ENCODE peak calls at places on chromosome 18, in five cellular contexts. One of them, this sample, is unnamed.

GRCh38 chr18:58768293-58768974 is 96.2 kb upstream of the ZNF532 start:
- DNase-seq in suprapubic skin: peak; percentile 69
- DNase-seq in H1: peak; percentile 96
- DNase-seq in endothelial cell of umbilical vein: peak; percentile 58
- DNase-seq in HCT116: peak; percentile 23
- DNase-seq in this sample: no peak

GRCh38 chr18:48171490-48172188 is 237.5 kb downstream of the ZBTB7C start:
- DNase-seq in H1: no peak
- DNase-seq in endothelial cell of umbilical vein: no peak
- DNase-seq in HCT116: no peak
- DNase-seq in suprapubic skin: no peak
- DNase-seq in this sample: no peak

GRCh38 chr18:75480487-75480886 is 53.0 kb upstream of the SMIM21 start:
- DNase-seq in endothelial cell of umbilical vein: no peak
- DNase-seq in HCT116: no peak
- DNase-seq in H1: no peak
- DNase-seq in suprapubic skin: no peak
- DNase-seq in this sample: no peak

GRCh38 chr18:77046409-77046808 is 86.2 kb downstream of the MBP start:
- DNase-seq in endothelial cell of umbilical vein: no peak
- DNase-seq in HCT116: no peak
- DNase-seq in suprapubic skin: no peak
- DNase-seq in H1: no peak
- DNase-seq in this sample: no peak

GRCh38 chr18:58186258-58186948 is 142.4 kb downstream of the NEDD4L start:
- DNase-seq in endothelial cell of umbilical vein: peak; percentile 85
- DNase-seq in HCT116: no peak
- DNase-seq in suprapubic skin: no peak
- DNase-seq in H1: peak; percentile 37
- DNase-seq in this sample: no peak

GRCh38 chr18:51028201-51028805 is 1.7 kb upstream of the SMAD4 start:
- DNase-seq in suprapubic skin: no peak
- DNase-seq in endothelial cell of umbilical vein: no peak
- DNase-seq in H1: no peak
- DNase-seq in HCT116: peak; percentile 16
- DNase-seq in this sample: no peak

GRCh38 chr18:2923464-2923863 is 76.7 kb downstream of the EMILIN2 start:
- DNase-seq in endothelial cell of umbilical vein: peak; percentile 84
- DNase-seq in HCT116: no peak
- DNase-seq in H1: no peak
- DNase-seq in suprapubic skin: no peak
- DNase-seq in this sample: no peak

GRCh38 chr18:48090021-48090420 is 159.6 kb upstream of the SMAD2 start:
- DNase-seq in H1: no peak
- DNase-seq in HCT116: no peak
- DNase-seq in suprapubic skin: no peak
- DNase-seq in endothelial cell of umbilical vein: no peak
- DNase-seq in this sample: no peak

GRCh38 chr18:32884543-32884942 is 111.7 kb upstream of the KLHL14 start:
- DNase-seq in HCT116: no peak
- DNase-seq in H1: no peak
- DNase-seq in endothelial cell of umbilical vein: no peak
- DNase-seq in suprapubic skin: no peak
- DNase-seq in this sample: no peak

GRCh38 chr18:9613550-9614400 is 584 bp downstream of the PPP4R1 start:
- DNase-seq in suprapubic skin: peak; percentile 85
- DNase-seq in endothelial cell of umbilical vein: peak; percentile 53
- DNase-seq in H1: peak; percentile 70
- DNase-seq in HCT116: no peak
- DNase-seq in this sample: no peak

GRCh38 chr18:74806700-74807416 is 209.2 kb downstream of the ZNF407 start:
- DNase-seq in HCT116: peak; percentile 77
- DNase-seq in H1: no peak
- DNase-seq in suprapubic skin: no peak
- DNase-seq in endothelial cell of umbilical vein: peak; percentile 66
- DNase-seq in this sample: no peak

GRCh38 chr18:29181151-29181901 is 1004.4 kb upstream of the CDH2 start:
- DNase-seq in suprapubic skin: no peak
- DNase-seq in H1: no peak
- DNase-seq in HCT116: no peak
- DNase-seq in endothelial cell of umbilical vein: peak; percentile 71
- DNase-seq in this sample: no peak

GRCh38 chr18:8808001-8808400 is 102.6 kb downstream of the MTCL1 start:
- DNase-seq in suprapubic skin: no peak
- DNase-seq in HCT116: no peak
- DNase-seq in H1: no peak
- DNase-seq in endothelial cell of umbilical vein: no peak
- DNase-seq in this sample: no peak

GRCh38 chr18:25518716-25519053 is 166.7 kb upstream of the ZNF521 start:
- DNase-seq in HCT116: no peak
- DNase-seq in H1: no peak
- DNase-seq in endothelial cell of umbilical vein: no peak
- DNase-seq in suprapubic skin: no peak
- DNase-seq in this sample: no peak

GRCh38 chr18:31741096-31741735 is 19.5 kb downstream of the SLC25A52 start:
- DNase-seq in suprapubic skin: no peak
- DNase-seq in H1: peak; percentile 72
- DNase-seq in endothelial cell of umbilical vein: peak; percentile 44
- DNase-seq in HCT116: peak; percentile 22
- DNase-seq in this sample: no peak

GRCh38 chr18:60053747-60054304 is 154.0 kb downstream of the PMAIP1 start:
- DNase-seq in H1: no peak
- DNase-seq in suprapubic skin: no peak
- DNase-seq in endothelial cell of umbilical vein: peak; percentile 2
- DNase-seq in HCT116: peak; percentile 97
- DNase-seq in this sample: no peak

GRCh38 chr18:67117804-67118203 is 398.7 kb downstream of the DSEL start:
- DNase-seq in H1: no peak
- DNase-seq in endothelial cell of umbilical vein: no peak
- DNase-seq in suprapubic skin: no peak
- DNase-seq in HCT116: no peak
- DNase-seq in this sample: no peak

GRCh38 chr18:9068346-9068745 is 34.2 kb upstream of the NDUFV2 start:
- DNase-seq in suprapubic skin: no peak
- DNase-seq in HCT116: no peak
- DNase-seq in H1: no peak
- DNase-seq in endothelial cell of umbilical vein: no peak
- DNase-seq in this sample: no peak

GRCh38 chr18:52903858-52904257 is 563.9 kb downstream of the DCC start:
- DNase-seq in suprapubic skin: no peak
- DNase-seq in HCT116: no peak
- DNase-seq in H1: peak; percentile 73
- DNase-seq in endothelial cell of umbilical vein: no peak
- DNase-seq in this sample: no peak

GRCh38 chr18:13530215-13530878 is 196.0 kb downstream of the FAM210A start:
- DNase-seq in suprapubic skin: no peak
- DNase-seq in H1: no peak
- DNase-seq in HCT116: no peak
- DNase-seq in endothelial cell of umbilical vein: no peak
- DNase-seq in this sample: no peak

GRCh38 chr18:9994701-9995100 is 80.9 kb downstream of the VAPA start:
- DNase-seq in suprapubic skin: no peak
- DNase-seq in H1: no peak
- DNase-seq in HCT116: no peak
- DNase-seq in endothelial cell of umbilical vein: no peak
- DNase-seq in this sample: peak; percentile 72

GRCh38 chr18:9647496-9648323 is 33.4 kb upstream of the PPP4R1 start:
- DNase-seq in endothelial cell of umbilical vein: peak; percentile 26
- DNase-seq in H1: no peak
- DNase-seq in suprapubic skin: no peak
- DNase-seq in HCT116: no peak
- DNase-seq in this sample: no peak

DNA sequence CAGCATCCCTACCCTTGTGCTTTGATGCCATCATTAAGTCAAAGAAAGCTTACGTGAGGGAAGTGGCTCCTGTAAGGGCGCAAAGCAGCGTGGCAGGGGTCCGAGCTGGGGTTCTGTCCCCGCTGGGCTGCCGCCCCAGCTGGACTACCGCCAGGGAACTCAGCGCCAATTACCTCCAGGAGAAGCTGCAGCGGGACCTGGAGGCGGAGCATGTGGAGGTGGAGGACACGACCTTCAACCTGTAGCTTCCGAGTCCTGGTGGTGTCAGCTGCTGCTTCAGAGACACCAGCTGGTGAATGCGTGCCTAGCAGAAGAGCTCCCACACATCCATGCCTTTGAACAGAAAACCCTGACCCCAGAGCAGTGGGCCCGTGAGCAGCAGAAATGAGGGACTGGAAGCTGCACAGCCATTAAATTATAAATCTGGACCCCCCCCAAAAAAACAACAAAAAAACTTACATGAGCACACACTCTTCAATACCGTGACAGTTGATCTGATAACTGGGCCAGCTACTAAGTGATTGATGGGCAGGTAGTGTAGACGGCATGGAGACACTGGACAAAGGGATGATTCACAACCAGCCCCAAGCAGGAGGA is 20.1 kb upstream of the YES1 start:
- DNase-seq in suprapubic skin: no peak
- DNase-seq in HCT116: peak; percentile 29
- DNase-seq in endothelial cell of umbilical vein: no peak
- DNase-seq in H1: peak; percentile 62
- DNase-seq in this sample: no peak
- TF ChIP-seq CTCF in suprapubic skin: no peak
- TF ChIP-seq CTCF in HCT116: no peak
- TF ChIP-seq CTCF in endothelial cell of umbilical vein: no peak
- TF ChIP-seq CTCF in H1: peak; percentile 53
- TF ChIP-seq CTCF in this sample: no peak

GRCh38 chr18:11146947-11147345 is 2.4 kb downstream of the PIEZO2 start:
- DNase-seq in endothelial cell of umbilical vein: no peak
- DNase-seq in suprapubic skin: no peak
- DNase-seq in HCT116: no peak
- DNase-seq in H1: peak; percentile 49
- DNase-seq in this sample: peak; percentile 85
- H3K4me3 ChIP-seq in endothelial cell of umbilical vein: no peak overlapping the region
- H3K4me3 ChIP-seq in suprapubic skin: peak overlapping the region; percentile 55
- H3K4me3 ChIP-seq in HCT116: no peak overlapping the region
- H3K4me3 ChIP-seq in H1: peak overlapping the region; percentile 45
- H3K4me3 ChIP-seq in this sample: peak overlapping the region; percentile 62

GRCh38 chr18:79792096-79792987 is 5.4 kb upstream of the KCNG2 start:
- DNase-seq in H1: no peak
- DNase-seq in suprapubic skin: no peak
- DNase-seq in HCT116: no peak
- DNase-seq in endothelial cell of umbilical vein: no peak
- DNase-seq in this sample: no peak

GRCh38 chr18:79789901-79790885 is 7.5 kb upstream of the KCNG2 start:
- DNase-seq in endothelial cell of umbilical vein: no peak
- DNase-seq in suprapubic skin: no peak
- DNase-seq in H1: no peak
- DNase-seq in HCT116: no peak
- DNase-seq in this sample: no peak

GRCh38 chr18:79789091-79789891 is 8.4 kb upstream of the KCNG2 start:
- DNase-seq in HCT116: no peak
- DNase-seq in suprapubic skin: no peak
- DNase-seq in endothelial cell of umbilical vein: no peak
- DNase-seq in H1: peak; percentile 45
- DNase-seq in this sample: no peak

GRCh38 chr18:79792988-79793355 is 4.8 kb upstream of the KCNG2 start:
- DNase-seq in HCT116: no peak
- DNase-seq in suprapubic skin: no peak
- DNase-seq in H1: no peak
- DNase-seq in endothelial cell of umbilical vein: no peak
- DNase-seq in this sample: no peak

GRCh38 chr18:79791141-79791972 is 6.4 kb upstream of the KCNG2 start:
- DNase-seq in endothelial cell of umbilical vein: no peak
- DNase-seq in H1: no peak
- DNase-seq in suprapubic skin: no peak
- DNase-seq in HCT116: no peak
- DNase-seq in this sample: no peak
- TF ChIP-seq POLR2AphosphoS5 in endothelial cell of umbilical vein: no peak
- TF ChIP-seq POLR2AphosphoS5 in H1: no peak
- TF ChIP-seq POLR2AphosphoS5 in suprapubic skin: no peak
- TF ChIP-seq POLR2AphosphoS5 in HCT116: no peak
- TF ChIP-seq POLR2AphosphoS5 in this sample: peak; percentile 50

GRCh38 chr18:21330122-21330701 is 88.2 kb downstream of the GREB1L start:
- DNase-seq in endothelial cell of umbilical vein: peak; percentile 29
- DNase-seq in suprapubic skin: no peak
- DNase-seq in HCT116: peak; percentile 59
- DNase-seq in H1: no peak
- DNase-seq in this sample: no peak
- TF ChIP-seq CTCF in endothelial cell of umbilical vein: no peak
- TF ChIP-seq CTCF in suprapubic skin: no peak
- TF ChIP-seq CTCF in HCT116: no peak
- TF ChIP-seq CTCF in H1: no peak
- TF ChIP-seq CTCF in this sample: no peak

GRCh38 chr18:79797518-79798345 is at the start of gene KCNG2:
- DNase-seq in H1: peak; percentile 78
- DNase-seq in HCT116: no peak
- DNase-seq in endothelial cell of umbilical vein: no peak
- DNase-seq in suprapubic skin: no peak
- DNase-seq in this sample: no peak

GRCh38 chr18:79795446-79795845 is 2.3 kb upstream of the KCNG2 start:
- DNase-seq in endothelial cell of umbilical vein: no peak
- DNase-seq in HCT116: no peak
- DNase-seq in H1: no peak
- DNase-seq in suprapubic skin: no peak
- DNase-seq in this sample: no peak

GRCh38 chr18:79798346-79798998 is 734 bp downstream of the KCNG2 start:
- DNase-seq in H1: peak; percentile 73
- DNase-seq in HCT116: no peak
- DNase-seq in endothelial cell of umbilical vein: no peak
- DNase-seq in suprapubic skin: no peak
- DNase-seq in this sample: no peak

GRCh38 chr18:79796016-79796415 is 1.7 kb upstream of the KCNG2 start:
- DNase-seq in H1: no peak
- DNase-seq in HCT116: no peak
- DNase-seq in suprapubic skin: no peak
- DNase-seq in endothelial cell of umbilical vein: peak; percentile 5
- DNase-seq in this sample: no peak

DNA sequence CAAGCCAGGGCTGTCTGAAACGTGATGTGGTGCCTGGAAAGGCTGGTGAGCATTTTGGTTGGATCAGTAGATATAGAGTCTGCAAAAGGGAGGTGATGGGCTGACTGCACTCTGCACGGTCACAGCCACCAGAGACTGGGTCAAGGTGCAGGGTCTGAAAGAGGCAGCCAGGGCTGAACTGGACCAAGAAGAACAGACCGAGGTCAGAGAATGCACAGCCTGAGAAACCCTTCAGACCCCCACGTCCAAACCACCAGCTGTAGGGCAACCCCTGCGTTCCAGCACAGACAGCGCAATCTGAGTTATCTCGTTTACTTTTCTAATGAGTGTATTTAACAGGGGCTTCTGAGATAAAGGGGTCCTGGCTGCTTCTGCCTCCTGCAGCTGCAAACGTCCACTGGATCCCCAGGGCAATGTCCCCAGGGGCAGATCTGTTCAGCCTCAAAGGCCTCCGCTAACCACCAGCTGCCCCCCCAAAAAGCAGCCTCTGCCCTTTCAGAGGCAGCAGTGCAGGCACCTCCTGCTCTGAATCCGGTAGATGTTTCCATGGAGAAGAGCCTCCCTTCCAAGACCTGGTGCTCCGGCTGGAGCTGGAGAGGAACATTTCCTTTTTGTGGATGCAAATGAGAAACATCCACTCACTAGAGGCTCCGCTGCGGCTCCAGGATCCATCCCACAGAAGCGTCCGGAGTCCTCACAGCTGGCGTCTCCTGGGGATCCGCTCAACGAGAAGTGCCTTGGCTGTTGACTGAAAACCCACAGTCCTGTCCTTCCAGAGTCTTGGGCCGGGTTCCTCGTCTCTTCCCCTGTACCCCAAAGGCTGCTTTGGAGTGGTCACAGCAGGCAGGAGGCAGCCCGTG is 977 bp upstream of the KCNG2 start:
- DNase-seq in suprapubic skin: no peak
- DNase-seq in HCT116: no peak
- DNase-seq in H1: no peak
- DNase-seq in endothelial cell of umbilical vein: no peak
- DNase-seq in this sample: no peak
- H3K4me3 ChIP-seq in suprapubic skin: no peak overlapping the region
- H3K4me3 ChIP-seq in HCT116: no peak overlapping the region
- H3K4me3 ChIP-seq in H1: no peak overlapping the region
- H3K4me3 ChIP-seq in endothelial cell of umbilical vein: no peak overlapping the region
- H3K4me3 ChIP-seq in this sample: no peak overlapping the region

This sample was measured in esophagus muscularis mucosa.